ENCODE peak calls at places on chromosomes 1 and 21, in seven cellular contexts. U, R, A, J, Z, I and X are unnamed samples.
A peak's percentile ranks its signal among the peaks of the same experiment; 100 is the strongest.

GRCh38 chr1:182169203-182169602 is 107.7 kb upstream of the ZNF648 start:
- DNase-seq in Z (peak; percentile 34), A (no peak), R (no peak), U (no peak), I (no peak), J (no peak), X (no peak)

GRCh38 chr1:151831605-151832004 is at the start of gene RORC:
- DNase-seq in R (no peak), J (no peak), I (peak; percentile 16), Z (peak; percentile 62), U (no peak), A (no peak), X (peak; percentile 88)

GRCh38 chr21:16082038-16082816 is 352.4 kb downstream of the USP25 start:
- DNase-seq in R (no peak), U (peak; percentile 22), I (no peak), J (no peak), A (no peak), Z (no peak), X (no peak)

GRCh38 chr1:209585672-209586071 is 2.2 kb downstream of the CAMK1G start:
- DNase-seq in J (no peak), I (no peak), Z (peak; percentile 51), R (no peak), U (no peak), A (no peak), X (no peak)

GRCh38 chr21:43866233-43866632 is 1.2 kb downstream of the AGPAT3 start:
- DNase-seq in R (no peak), I (no peak), J (no peak), U (peak; percentile 57), Z (peak; percentile 61), A (no peak), X (no peak)

GRCh38 chr1:231776006-231776707 is 149.6 kb downstream of the DISC1 start:
- DNase-seq in U (peak; percentile 86), I (no peak), J (no peak), R (no peak), Z (no peak), A (no peak), X (no peak)

GRCh38 chr1:15523922-15524282 is at the start of gene CASP9:
- DNase-seq in A (no peak), R (no peak), I (no peak), J (peak; percentile 71), U (peak; percentile 43), Z (no peak), X (no peak)

GRCh38 chr1:228212966-228213844 is 5.4 kb downstream of the OBSCN start:
- DNase-seq in U (peak; percentile 78), Z (peak; percentile 81), R (peak; percentile 36), J (peak; percentile 79), A (peak; percentile 65), I (peak; percentile 25), X (peak; percentile 89)

GRCh38 chr1:236917448-236917847 is 86.8 kb downstream of the MT1HL1 start:
- DNase-seq in J (no peak), Z (no peak), R (no peak), I (no peak), U (no peak), A (no peak), X (no peak)

GRCh38 chr1:236916131-236916800 is 88.0 kb downstream of the MT1HL1 start:
- DNase-seq in A (no peak), Z (no peak), U (no peak), J (no peak), I (no peak), R (no peak), X (no peak)

GRCh38 chr1:236908669-236909068 is 95.6 kb downstream of the MT1HL1 start:
- DNase-seq in Z (no peak), R (no peak), J (no peak), I (no peak), A (no peak), U (no peak), X (no peak)

GRCh38 chr1:236913371-236914037 is 90.7 kb downstream of the MT1HL1 start:
- DNase-seq in I (no peak), Z (no peak), R (no peak), A (no peak), U (peak; percentile 44), J (no peak), X (no peak)

GRCh38 chr1:236914375-236914774 is 89.9 kb downstream of the MT1HL1 start:
- DNase-seq in Z (no peak), A (no peak), U (no peak), I (no peak), J (no peak), R (no peak), X (no peak)
- TF ChIP-seq POLR2A in Z (no peak), A (no peak), U (no peak), I (no peak), J (no peak), R (no peak), X (no peak)

GRCh38 chr1:67897270-67897949 is 64.1 kb upstream of the GNG12 start:
- DNase-seq in U (peak; percentile 72), J (no peak), I (no peak), Z (no peak), R (no peak), A (no peak), X (no peak)
- H3K27ac ChIP-seq in U (no peak overlapping the region), J (peak overlapping the region; percentile 92), I (no peak overlapping the region), Z (no peak overlapping the region), R (no peak overlapping the region), A (no peak overlapping the region), X (no peak overlapping the region)

DNA sequence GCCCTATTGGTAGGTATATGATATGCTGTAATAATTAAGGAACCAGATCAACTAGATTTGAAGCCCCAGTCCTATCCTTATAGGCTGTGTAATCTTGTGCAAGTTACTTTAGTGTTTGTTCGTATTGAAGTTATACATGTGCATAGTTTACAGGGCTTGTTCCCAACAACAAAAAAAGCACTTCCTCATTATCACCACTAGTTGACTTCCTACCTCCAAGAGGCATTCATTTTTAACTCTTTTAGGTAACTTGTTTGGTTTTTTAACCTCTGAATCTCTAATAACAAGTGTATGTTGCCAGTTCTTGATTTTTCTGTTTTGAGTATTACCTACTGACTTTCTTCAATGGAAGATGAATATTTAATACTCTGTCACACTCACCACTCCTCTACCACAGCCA is 71.9 kb downstream of the ST3GAL3 start:
- DNase-seq in J (no peak), A (no peak), U (no peak), I (no peak), R (no peak), Z (no peak), X (no peak)
- TF ChIP-seq CTCF in J (no peak), A (peak; percentile 37), U (no peak), I (no peak), R (peak; percentile 26), Z (no peak), X (no peak)

GRCh38 chr1:115977481-115978258 is 1.4 kb downstream of the SLC22A15 start:
- DNase-seq in I (peak; percentile 49), U (no peak), Z (no peak), R (no peak), J (no peak), A (peak; percentile 27), X (no peak)
- TF ChIP-seq POLR2A in I (no peak), U (no peak), Z (no peak), R (no peak), J (no peak), A (no peak), X (peak; percentile 70)

GRCh38 chr1:224759570-224760562 is 143.7 kb downstream of the CNIH3 start:
- DNase-seq in I (no peak), U (no peak), Z (no peak), A (no peak), J (no peak), R (no peak), X (no peak)

GRCh38 chr1:224761245-224761644 is 145.1 kb downstream of the CNIH3 start:
- DNase-seq in I (no peak), A (no peak), J (no peak), R (no peak), Z (no peak), U (no peak), X (no peak)

GRCh38 chr1:224757508-224757907 is 141.4 kb downstream of the CNIH3 start:
- DNase-seq in Z (no peak), I (no peak), U (no peak), J (no peak), R (no peak), A (no peak), X (no peak)

GRCh38 chr1:224762046-224762445 is 145.9 kb downstream of the CNIH3 start:
- DNase-seq in U (no peak), I (no peak), A (no peak), Z (no peak), J (no peak), R (no peak), X (no peak)

GRCh38 chr1:224759135-224759534 is 143.0 kb downstream of the CNIH3 start:
- DNase-seq in R (no peak), J (no peak), A (no peak), I (no peak), U (no peak), Z (no peak), X (no peak)
- H3K27ac ChIP-seq in R (no peak overlapping the region), J (no peak overlapping the region), A (no peak overlapping the region), I (no peak overlapping the region), U (no peak overlapping the region), Z (no peak overlapping the region), X (no peak overlapping the region)

DNA sequence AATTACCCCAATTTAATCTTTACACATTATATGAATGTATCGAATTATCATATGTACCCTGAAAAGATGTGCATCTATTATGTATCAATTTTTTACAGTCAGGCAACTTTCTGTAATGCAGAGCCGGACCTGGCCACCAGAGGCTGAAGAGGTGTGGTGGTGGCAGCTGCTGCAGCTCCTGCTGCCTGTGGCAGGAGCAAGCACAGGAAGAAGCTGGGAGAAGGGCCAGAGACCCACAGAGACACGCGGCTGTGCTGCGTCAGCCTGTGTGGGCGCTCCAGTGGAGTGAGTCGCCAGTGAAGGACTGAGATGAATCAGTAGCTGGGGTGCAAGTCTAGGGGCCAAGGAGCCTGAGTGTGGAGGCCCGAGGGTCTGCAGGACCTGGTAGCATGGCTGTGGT is 74.3 kb upstream of the COG2 start:
- DNase-seq in R (no peak), J (peak; percentile 14), I (peak; percentile 24), Z (no peak), U (peak; percentile 52), A (peak; percentile 13), X (no peak)
- TF ChIP-seq CTCF in R (peak; percentile 27), J (no peak), I (peak; percentile 53), Z (no peak), U (no peak), A (peak; percentile 64), X (no peak)